ENCODE peak calls at places on chromosomes 5 and 9, in ten cellular contexts. G is left ventricle myocardium inferior, U is neural crest cell, Y is esophagus squamous epithelium, D is endothelial cell, K is cardiac fibroblast, X is WERI-Rb-1, C is NB4, H is progenitor cell of endocrine pancreas, W is endodermal cell. E is an unnamed sample.

GRCh38 chr5:179127136-179128040 is 67.2 kb downstream of the ZNF354C start:
- DNase-seq in G (no peak), U (no peak), Y (no peak), D (no peak), K (no peak), X (no peak), C (no peak), H (no peak), W (peak), E (no peak)

GRCh38 chr5:158384535-158385421 is 525.8 kb upstream of the CLINT1 start:
- DNase-seq in G (no peak), U (no peak), Y (no peak), D (no peak), K (peak), X (no peak), C (peak), H (no peak), W (no peak), E (no peak)

GRCh38 chr5:56054651-56055050 is 59.9 kb upstream of the IL6ST start:
- DNase-seq in G (no peak), U (no peak), Y (no peak), D (no peak), K (peak), X (no peak), C (no peak), H (no peak), W (no peak), E (no peak)

GRCh38 chr5:160001457-160001856 is 7.5 kb upstream of the TTC1 start:
- DNase-seq in G (no peak), U (no peak), Y (no peak), D (no peak), K (no peak), X (no peak), C (no peak), H (no peak), W (no peak), E (no peak)

GRCh38 chr5:57174850-57175525 is 1.1 kb downstream of the GPBP1 start:
- DNase-seq in G (no peak), U (no peak), Y (no peak), D (no peak), K (no peak), X (no peak), C (no peak), H (no peak), W (no peak), E (no peak)

GRCh38 chr9:116313638-116314037 is 160.0 kb downstream of the PAPPA start:
- DNase-seq in G (no peak), U (no peak), Y (no peak), D (no peak), K (peak), X (no peak), C (no peak), H (no peak), W (no peak), E (no peak)

GRCh38 chr5:93599427-93600146 is 16.6 kb downstream of the NR2F1 start:
- DNase-seq in G (no peak), U (peak), Y (no peak), D (no peak), K (no peak), X (no peak), C (no peak), H (no peak), W (peak), E (peak)

GRCh38 chr5:1896602-1897376 is 14.1 kb upstream of the IRX4 start:
- DNase-seq in G (no peak), U (no peak), Y (no peak), D (no peak), K (no peak), X (no peak), C (no peak), H (no peak), W (no peak), E (peak)

GRCh38 chr5:82784521-82784920 is 292.7 kb downstream of the TMEM167A start:
- DNase-seq in G (no peak), U (no peak), Y (no peak), D (no peak), K (no peak), X (no peak), C (no peak), H (no peak), W (no peak), E (no peak)

GRCh38 chr9:118595719-118596305 is 773.4 kb downstream of the BRINP1 start:
- DNase-seq in G (no peak), U (peak), Y (no peak), D (peak), K (peak), X (peak), C (peak), H (no peak), W (peak), E (peak)

GRCh38 chr9:124810513-124811355 is 33.8 kb downstream of the OLFML2A start:
- DNase-seq in G (no peak), U (no peak), Y (no peak), D (peak), K (peak), X (no peak), C (no peak), H (no peak), W (peak), E (no peak)

GRCh38 chr5:74145904-74146303 is 494.6 kb downstream of the ENC1 start:
- DNase-seq in G (no peak), U (no peak), Y (no peak), D (no peak), K (no peak), X (no peak), C (no peak), H (no peak), W (no peak), E (no peak)

GRCh38 chr5:75367401-75367800 is 30.4 kb downstream of the HMGCR start:
- DNase-seq in G (no peak), U (no peak), Y (no peak), D (no peak), K (no peak), X (no peak), C (no peak), H (no peak), W (no peak), E (no peak)

GRCh38 chr9:137672907-137673791 is 54.3 kb downstream of the EHMT1 start:
- DNase-seq in G (peak), U (no peak), Y (no peak), D (no peak), K (peak), X (peak), C (peak), H (no peak), W (peak), E (no peak)

GRCh38 chr9:86868611-86869010 is 78.7 kb downstream of the GAS1 start:
- DNase-seq in G (no peak), U (no peak), Y (no peak), D (no peak), K (peak), X (no peak), C (peak), H (no peak), W (no peak), E (no peak)

GRCh38 chr9:35107337-35108290 is 4.7 kb upstream of the STOML2 start:
- DNase-seq in G (no peak), U (no peak), Y (no peak), D (no peak), K (no peak), X (no peak), C (no peak), H (no peak), W (peak), E (no peak)

GRCh38 chr9:109448223-109448622 is 49.9 kb downstream of the PTPN3 start:
- DNase-seq in G (no peak), U (no peak), Y (no peak), D (no peak), K (peak), X (no peak), C (peak), H (no peak), W (no peak), E (no peak)

GRCh38 chr9:136978073-136978864 is 965 bp downstream of the PTGDS start:
- DNase-seq in G (peak), U (peak), Y (no peak), D (peak), K (peak), X (no peak), C (no peak), H (no peak), W (peak), E (peak)

GRCh38 chr5:177430146-177430951 is 3.9 kb downstream of the GRK6 start:
- DNase-seq in G (no peak), U (no peak), Y (no peak), D (no peak), K (no peak), X (no peak), C (no peak), H (no peak), W (peak), E (no peak)

GRCh38 chr5:60649288-60649917 is 50.6 kb downstream of the DEPDC1B start:
- DNase-seq in G (no peak), U (no peak), Y (no peak), D (no peak), K (peak), X (no peak), C (peak), H (no peak), W (no peak), E (no peak)

GRCh38 chr5:38555354-38556114 is 912 bp downstream of the LIFR start:
- DNase-seq in G (no peak), U (no peak), Y (no peak), D (no peak), K (no peak), X (no peak), C (no peak), H (no peak), W (no peak), E (no peak)

GRCh38 chr9:17472126-17472525 is 106.7 kb upstream of the SH3GL2 start:
- DNase-seq in G (no peak), U (no peak), Y (no peak), D (no peak), K (no peak), X (no peak), C (no peak), H (no peak), W (no peak), E (no peak)

GRCh38 chr5:169390265-169390664 is 89.3 kb upstream of the SLIT3 start:
- DNase-seq in G (no peak), U (no peak), Y (no peak), D (no peak), K (no peak), X (no peak), C (no peak), H (no peak), W (no peak), E (no peak)
- TF ChIP-seq CTCF in G (no peak), U (no peak), Y (no peak), D (no peak), K (no peak), X (no peak), C (no peak), H (peak), W (peak), E (no peak)

DNA sequence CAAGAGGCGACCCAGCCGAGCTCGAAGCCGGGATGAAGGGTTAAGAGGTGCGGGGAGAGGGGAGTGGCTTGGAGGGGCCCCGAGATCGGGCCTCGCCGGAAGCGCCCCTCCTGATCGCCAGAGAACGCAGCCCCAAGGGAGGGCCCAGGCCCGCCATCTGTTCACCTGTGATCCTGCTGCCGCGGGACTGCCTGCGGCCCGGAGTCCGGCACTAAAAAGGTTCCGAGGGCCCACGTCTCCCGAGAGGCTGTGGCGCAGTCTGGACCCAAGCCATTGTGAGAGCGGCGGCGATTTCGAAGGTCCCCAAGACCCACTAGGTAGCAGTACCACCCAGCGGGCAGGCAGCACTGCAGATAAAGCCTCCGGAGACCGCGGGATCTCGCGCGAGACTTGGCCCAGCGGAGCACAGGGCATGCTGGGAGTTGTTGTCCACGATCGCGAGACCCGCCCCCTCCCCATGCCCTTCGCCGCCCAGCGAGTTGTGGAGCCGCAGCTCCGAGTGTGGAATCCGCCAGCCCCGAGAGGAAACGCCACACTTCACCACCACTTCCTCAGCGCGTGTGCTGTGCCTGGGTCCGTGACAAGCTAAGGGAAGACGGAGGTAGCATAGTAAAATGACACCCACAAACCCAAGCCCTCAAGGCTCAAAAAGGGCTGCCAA is at the start of gene KIAA1191:
- DNase-seq in G (peak), U (peak), Y (peak), D (peak), K (peak), X (peak), C (peak), H (peak), W (peak), E (peak)
- TF ChIP-seq CTCF in G (peak), U (no peak), Y (peak), D (no peak), K (peak), X (peak), C (no peak), H (no peak), W (no peak), E (no peak)

GRCh38 chr5:172733179-172733973 is 37.6 kb downstream of the DUSP1 start:
- DNase-seq in G (peak), U (no peak), Y (no peak), D (no peak), K (peak), X (no peak), C (no peak), H (no peak), W (no peak), E (no peak)
- TF ChIP-seq CTCF in G (no peak), U (no peak), Y (peak), D (no peak), K (no peak), X (no peak), C (no peak), H (no peak), W (no peak), E (no peak)

DNA sequence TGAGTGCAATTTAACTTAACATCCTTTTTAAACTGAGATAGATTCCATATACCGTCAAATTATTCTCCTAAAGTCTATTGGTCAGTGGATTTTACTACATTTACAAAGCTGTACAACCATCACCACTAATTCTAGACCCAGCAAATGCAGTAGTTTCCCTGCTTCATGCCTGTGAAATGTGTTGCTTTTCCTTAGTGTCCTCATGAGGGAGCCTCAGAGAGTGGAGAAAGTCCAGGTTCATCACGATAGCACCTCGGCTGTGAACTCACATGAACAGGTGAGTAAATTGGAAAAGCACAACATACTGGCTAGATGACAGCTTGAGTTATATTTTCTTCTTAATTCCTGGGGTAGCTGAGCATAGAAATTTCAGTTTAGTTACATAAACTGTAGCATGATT is 653.7 kb downstream of the MTRR start:
- DNase-seq in G (no peak), U (no peak), Y (no peak), D (no peak), K (no peak), X (no peak), C (no peak), H (no peak), W (no peak), E (no peak)
- TF ChIP-seq CTCF in G (no peak), U (no peak), Y (no peak), D (no peak), K (no peak), X (no peak), C (no peak), H (peak), W (peak), E (no peak)

DNA sequence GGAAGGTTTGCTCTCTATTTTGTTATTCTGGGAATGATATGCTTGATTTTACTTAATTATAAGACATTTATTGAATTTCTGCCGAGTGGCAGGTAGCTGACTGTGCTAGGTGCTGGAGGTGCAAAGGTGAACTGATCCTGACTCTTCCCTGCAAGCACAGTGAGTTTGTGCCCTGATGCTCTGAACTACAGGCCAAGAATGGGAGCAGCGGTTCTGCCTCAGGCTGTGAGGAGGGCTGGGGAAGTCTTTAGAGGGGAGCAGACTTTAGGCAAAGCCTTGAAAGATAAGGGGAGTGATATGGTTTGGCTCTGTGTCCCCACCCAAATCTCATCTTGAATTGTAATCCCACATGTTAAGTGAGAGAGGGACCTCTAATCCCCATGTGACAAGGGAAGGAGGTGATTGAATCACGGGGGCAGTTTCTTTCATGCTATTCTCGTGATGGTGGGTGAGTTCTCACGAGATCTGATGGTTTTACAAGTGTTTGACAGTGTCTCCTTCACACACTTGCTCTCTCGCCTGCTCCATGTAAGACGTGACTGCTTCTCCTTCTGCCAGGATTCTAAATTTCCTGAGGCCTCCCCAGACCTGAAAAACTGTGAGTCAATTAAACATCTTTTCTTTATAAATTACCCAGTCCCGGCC is 73.1 kb downstream of the NDFIP1 start:
- DNase-seq in G (no peak), U (no peak), Y (no peak), D (no peak), K (no peak), X (no peak), C (peak), H (no peak), W (no peak), E (no peak)
- TF ChIP-seq CTCF in G (no peak), U (no peak), Y (no peak), D (no peak), K (no peak), X (no peak), C (no peak), H (no peak), W (no peak), E (no peak)

DNA sequence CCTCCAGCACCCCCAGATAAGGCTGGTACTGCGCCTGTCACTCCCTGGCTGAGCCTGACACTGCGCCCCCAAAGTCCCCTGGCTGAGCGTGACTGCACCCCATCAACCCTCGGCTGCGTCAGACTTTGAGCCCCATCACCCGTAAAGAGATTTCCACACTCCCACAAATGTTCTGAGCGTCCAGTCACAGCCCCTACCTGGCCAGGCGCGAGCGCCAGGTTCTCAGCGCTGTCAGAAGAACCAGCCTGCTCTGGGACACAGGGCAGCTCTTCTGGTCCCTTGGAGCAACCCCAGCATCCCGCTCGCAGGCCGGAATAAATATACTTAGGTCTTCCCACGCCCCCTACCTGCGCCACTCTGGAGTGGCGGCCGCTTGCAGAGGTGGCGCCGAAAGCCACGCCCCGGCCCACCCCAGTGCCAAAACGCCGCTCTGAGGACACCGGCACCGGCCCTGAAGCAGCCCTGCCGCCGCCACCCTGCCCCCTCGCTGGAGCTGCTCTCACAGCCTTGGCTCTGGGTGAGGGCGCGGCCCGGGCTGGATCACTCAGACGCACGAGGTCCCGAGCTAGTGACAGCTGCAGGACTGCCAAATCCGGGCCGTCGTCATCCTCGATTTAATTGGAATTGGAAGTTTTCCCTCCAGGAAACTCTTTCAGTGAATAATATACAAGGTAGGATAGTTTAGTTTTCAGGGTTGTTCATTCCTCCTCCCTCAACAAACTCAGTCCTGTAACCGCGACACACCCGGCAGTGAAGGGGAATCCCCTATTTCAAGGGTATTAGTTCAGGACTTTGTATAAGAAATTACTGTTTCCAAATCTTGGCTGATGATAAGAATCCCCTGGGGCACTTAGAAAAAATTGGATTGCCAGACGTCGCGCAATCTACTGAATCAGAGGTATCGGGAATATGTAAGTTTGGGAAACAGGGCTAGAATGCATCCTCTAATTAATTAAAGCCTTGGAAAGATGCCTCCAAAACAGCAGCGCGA is 1.2 kb upstream of the CEMIP2 start:
- DNase-seq in G (peak), U (peak), Y (peak), D (peak), K (peak), X (peak), C (peak), H (peak), W (peak), E (peak)
- TF ChIP-seq CTCF in G (peak), U (peak), Y (peak), D (no peak), K (peak), X (no peak), C (no peak), H (peak), W (peak), E (no peak)

GRCh38 chr5:68258531-68258930 is 43.0 kb downstream of the PIK3R1 start:
- DNase-seq in G (no peak), U (no peak), Y (no peak), D (no peak), K (no peak), X (no peak), C (no peak), H (no peak), W (no peak), E (no peak)

GRCh38 chr5:68260455-68260854 is 44.9 kb downstream of the PIK3R1 start:
- DNase-seq in G (no peak), U (no peak), Y (no peak), D (no peak), K (no peak), X (no peak), C (no peak), H (no peak), W (no peak), E (no peak)

GRCh38 chr5:68264024-68264956 is 48.7 kb downstream of the PIK3R1 start:
- DNase-seq in G (peak), U (no peak), Y (no peak), D (no peak), K (peak), X (no peak), C (no peak), H (no peak), W (no peak), E (no peak)

GRCh38 chr5:68259696-68260095 is 44.1 kb downstream of the PIK3R1 start:
- DNase-seq in G (no peak), U (no peak), Y (no peak), D (no peak), K (no peak), X (no peak), C (no peak), H (no peak), W (no peak), E (no peak)

GRCh38 chr5:68261174-68262021 is 45.8 kb downstream of the PIK3R1 start:
- DNase-seq in G (no peak), U (no peak), Y (no peak), D (no peak), K (peak), X (no peak), C (no peak), H (no peak), W (no peak), E (no peak)
- TF ChIP-seq CTCF in G (peak), U (no peak), Y (no peak), D (no peak), K (peak), X (no peak), C (no peak), H (peak), W (peak), E (no peak)

GRCh38 chr5:5340206-5340729 is 82.2 kb upstream of the ICE1 start:
- DNase-seq in G (peak), U (peak), Y (no peak), D (peak), K (peak), X (peak), C (peak), H (no peak), W (peak), E (peak)
- TF ChIP-seq CTCF in G (peak), U (peak), Y (no peak), D (no peak), K (peak), X (peak), C (no peak), H (peak), W (peak), E (no peak)

E was measured in glutamatergic neuron.